ENCODE peak calls at places on chromosomes 13 and 19, in ten cellular contexts. E, G, T, M, F, B, W, C, O and S are unnamed samples.

GRCh38 chr13:29464105-29464679 is 131.3 kb downstream of the SLC7A1 start:
- DNase-seq in E (no peak), G (no peak), T (no peak), M (no peak), F (no peak), B (no peak), W (no peak), C (no peak), O (no peak), S (no peak)

GRCh38 chr13:34372581-34372980 is 554.6 kb downstream of the RFC3 start:
- DNase-seq in E (no peak), G (no peak), T (no peak), M (no peak), F (no peak), B (no peak), W (no peak), C (no peak), O (no peak), S (no peak)

GRCh38 chr19:35712910-35713845 is 4.6 kb upstream of the KMT2B start:
- DNase-seq in E (no peak), G (peak), T (no peak), M (no peak), F (peak), B (no peak), W (no peak), C (peak), O (no peak), S (peak)

GRCh38 chr19:6718741-6719539 is 1.5 kb downstream of the C3 start:
- DNase-seq in E (no peak), G (no peak), T (no peak), M (no peak), F (peak), B (peak), W (peak), C (no peak), O (no peak), S (no peak)

GRCh38 chr13:61592489-61592888 is 176.8 kb upstream of the PCDH20 start:
- DNase-seq in E (no peak), G (no peak), T (no peak), M (no peak), F (no peak), B (no peak), W (no peak), C (no peak), O (no peak), S (no peak)

GRCh38 chr13:98997738-98998641 is 20.1 kb upstream of the DOCK9 start:
- DNase-seq in E (no peak), G (no peak), T (no peak), M (no peak), F (peak), B (no peak), W (no peak), C (no peak), O (no peak), S (no peak)

GRCh38 chr19:45442927-45443461 is 19.3 kb upstream of the ERCC1 start:
- DNase-seq in E (no peak), G (peak), T (no peak), M (no peak), F (peak), B (peak), W (no peak), C (no peak), O (no peak), S (no peak)

GRCh38 chr19:16153582-16154336 is 10.3 kb downstream of the HSH2D start:
- DNase-seq in E (no peak), G (no peak), T (no peak), M (no peak), F (no peak), B (no peak), W (no peak), C (no peak), O (no peak), S (no peak)

GRCh38 chr19:6530385-6531162 is at the start of gene TNFSF9:
- DNase-seq in E (peak), G (peak), T (peak), M (peak), F (peak), B (peak), W (peak), C (peak), O (peak), S (peak)

GRCh38 chr19:7349961-7350711 is 1.4 kb downstream of the ARHGEF18 start:
- DNase-seq in E (no peak), G (peak), T (no peak), M (no peak), F (no peak), B (no peak), W (no peak), C (no peak), O (no peak), S (no peak)

GRCh38 chr19:50949792-50950320 is 3.0 kb downstream of the KLK5 start:
- DNase-seq in E (no peak), G (no peak), T (no peak), M (no peak), F (no peak), B (no peak), W (no peak), C (no peak), O (no peak), S (no peak)

GRCh38 chr19:14835011-14835410 is at the start of the genes OR7A5 and OR7C1:
- DNase-seq in E (no peak), G (no peak), T (no peak), M (no peak), F (peak), B (no peak), W (peak), C (no peak), O (no peak), S (no peak)

GRCh38 chr13:72186730-72187422 is 319.9 kb upstream of the DACH1 start:
- DNase-seq in E (no peak), G (peak), T (no peak), M (no peak), F (no peak), B (no peak), W (no peak), C (no peak), O (no peak), S (no peak)

GRCh38 chr19:9941236-9941635 is 4.9 kb upstream of the OLFM2 start:
- DNase-seq in E (no peak), G (no peak), T (no peak), M (no peak), F (peak), B (peak), W (no peak), C (no peak), O (no peak), S (no peak)

GRCh38 chr13:92297971-92298942 is 899.8 kb downstream of the GPC5 start:
- DNase-seq in E (no peak), G (no peak), T (no peak), M (no peak), F (no peak), B (no peak), W (no peak), C (no peak), O (no peak), S (no peak)

GRCh38 chr19:797528-798414 is 519 bp downstream of the PTBP1 start:
- DNase-seq in E (peak), G (peak), T (peak), M (peak), F (peak), B (peak), W (peak), C (peak), O (peak), S (peak)

GRCh38 chr13:48749699-48750473 is 96.2 kb downstream of the CYSLTR2 start:
- DNase-seq in E (peak), G (peak), T (peak), M (no peak), F (peak), B (peak), W (peak), C (peak), O (peak), S (peak)

GRCh38 chr19:43777163-43777700 is 3.5 kb downstream of the KCNN4 start:
- DNase-seq in E (no peak), G (no peak), T (no peak), M (no peak), F (no peak), B (peak), W (no peak), C (no peak), O (no peak), S (no peak)

GRCh38 chr13:98274921-98275487 is 97.9 kb upstream of the RNF113B start:
- DNase-seq in E (no peak), G (no peak), T (no peak), M (no peak), F (no peak), B (no peak), W (no peak), C (no peak), O (no peak), S (no peak)

GRCh38 chr19:54390942-54391577 is 24.2 kb upstream of the TTYH1 start:
- DNase-seq in E (peak), G (peak), T (peak), M (no peak), F (peak), B (peak), W (peak), C (peak), O (no peak), S (peak)

GRCh38 chr19:49847731-49848696 is 2.9 kb upstream of the PTOV1 start:
- DNase-seq in E (no peak), G (no peak), T (no peak), M (no peak), F (peak), B (peak), W (no peak), C (no peak), O (no peak), S (no peak)

GRCh38 chr13:53200075-53200474 is 171.5 kb downstream of the OLFM4 start:
- DNase-seq in E (no peak), G (no peak), T (no peak), M (no peak), F (no peak), B (no peak), W (no peak), C (no peak), O (no peak), S (no peak)

GRCh38 chr19:48926909-48927308 is 6.6 kb upstream of the DHDH start:
- DNase-seq in E (no peak), G (peak), T (no peak), M (no peak), F (peak), B (peak), W (peak), C (no peak), O (peak), S (no peak)